ENCODE peak calls at places on chromosomes 6 and 20, in four cellular contexts. One of them, this sample, is unnamed.

GRCh38 chr6:20688710-20689500 is 154.6 kb downstream of the CDKAL1 start:
- DNase-seq in GM12878: peak
- DNase-seq in H1: no peak
- DNase-seq in HepG2: no peak
- DNase-seq in this sample: no peak

GRCh38 chr6:108661982-108662381 is 101.3 kb downstream of the FOXO3 start:
- DNase-seq in GM12878: no peak
- DNase-seq in HepG2: no peak
- DNase-seq in H1: no peak
- DNase-seq in this sample: no peak

GRCh38 chr6:142773859-142774258 is 171.1 kb downstream of the HIVEP2 start:
- DNase-seq in GM12878: no peak
- DNase-seq in H1: no peak
- DNase-seq in HepG2: no peak
- DNase-seq in this sample: no peak

GRCh38 chr20:11719153-11719552 is 198.5 kb upstream of the BTBD3 start:
- DNase-seq in H1: no peak
- DNase-seq in HepG2: no peak
- DNase-seq in GM12878: no peak
- DNase-seq in this sample: no peak

GRCh38 chr6:166540631-166541331 is 45.7 kb downstream of the RAMACL start:
- DNase-seq in HepG2: no peak
- DNase-seq in H1: no peak
- DNase-seq in GM12878: peak
- DNase-seq in this sample: peak

GRCh38 chr6:43368517-43369160 is 808 bp downstream of the ZNF318 start:
- DNase-seq in HepG2: peak
- DNase-seq in H1: peak
- DNase-seq in GM12878: no peak
- DNase-seq in this sample: peak

GRCh38 chr20:50704971-50705370 is 13.6 kb upstream of the RIPOR3 start:
- DNase-seq in HepG2: no peak
- DNase-seq in H1: no peak
- DNase-seq in GM12878: no peak
- DNase-seq in this sample: no peak

GRCh38 chr6:101396552-101397173 is 3.2 kb downstream of the GRIK2 start:
- DNase-seq in GM12878: no peak
- DNase-seq in HepG2: peak
- DNase-seq in H1: peak
- DNase-seq in this sample: peak

GRCh38 chr6:29965873-29966601 is 23.7 kb downstream of the HLA-A start:
- DNase-seq in H1: no peak
- DNase-seq in GM12878: peak
- DNase-seq in HepG2: peak
- DNase-seq in this sample: peak

GRCh38 chr20:5863040-5863811 is 87.1 kb downstream of the TRMT6 start:
- DNase-seq in H1: no peak
- DNase-seq in HepG2: no peak
- DNase-seq in GM12878: no peak
- DNase-seq in this sample: no peak

GRCh38 chr6:56021943-56022342 is 146.6 kb upstream of the BMP5 start:
- DNase-seq in HepG2: no peak
- DNase-seq in GM12878: no peak
- DNase-seq in H1: no peak
- DNase-seq in this sample: no peak

GRCh38 chr20:49450281-49450707 is 32.2 kb downstream of the KCNB1 start:
- DNase-seq in HepG2: no peak
- DNase-seq in GM12878: no peak
- DNase-seq in H1: no peak
- DNase-seq in this sample: no peak

GRCh38 chr6:99092009-99092408 is 144.3 kb upstream of the FBXL4 start:
- DNase-seq in HepG2: no peak
- DNase-seq in H1: no peak
- DNase-seq in GM12878: peak
- DNase-seq in this sample: no peak

GRCh38 chr6:117555882-117556498 is 46.3 kb downstream of the GOPC start:
- DNase-seq in GM12878: no peak
- DNase-seq in HepG2: peak
- DNase-seq in H1: peak
- DNase-seq in this sample: no peak

GRCh38 chr20:8481636-8482035 is 349.6 kb downstream of the PLCB1 start:
- DNase-seq in GM12878: no peak
- DNase-seq in HepG2: no peak
- DNase-seq in H1: no peak
- DNase-seq in this sample: no peak

GRCh38 chr6:97882755-97883154 is 599.7 kb upstream of the MMS22L start:
- DNase-seq in H1: no peak
- DNase-seq in HepG2: no peak
- DNase-seq in GM12878: no peak
- DNase-seq in this sample: no peak

DNA sequence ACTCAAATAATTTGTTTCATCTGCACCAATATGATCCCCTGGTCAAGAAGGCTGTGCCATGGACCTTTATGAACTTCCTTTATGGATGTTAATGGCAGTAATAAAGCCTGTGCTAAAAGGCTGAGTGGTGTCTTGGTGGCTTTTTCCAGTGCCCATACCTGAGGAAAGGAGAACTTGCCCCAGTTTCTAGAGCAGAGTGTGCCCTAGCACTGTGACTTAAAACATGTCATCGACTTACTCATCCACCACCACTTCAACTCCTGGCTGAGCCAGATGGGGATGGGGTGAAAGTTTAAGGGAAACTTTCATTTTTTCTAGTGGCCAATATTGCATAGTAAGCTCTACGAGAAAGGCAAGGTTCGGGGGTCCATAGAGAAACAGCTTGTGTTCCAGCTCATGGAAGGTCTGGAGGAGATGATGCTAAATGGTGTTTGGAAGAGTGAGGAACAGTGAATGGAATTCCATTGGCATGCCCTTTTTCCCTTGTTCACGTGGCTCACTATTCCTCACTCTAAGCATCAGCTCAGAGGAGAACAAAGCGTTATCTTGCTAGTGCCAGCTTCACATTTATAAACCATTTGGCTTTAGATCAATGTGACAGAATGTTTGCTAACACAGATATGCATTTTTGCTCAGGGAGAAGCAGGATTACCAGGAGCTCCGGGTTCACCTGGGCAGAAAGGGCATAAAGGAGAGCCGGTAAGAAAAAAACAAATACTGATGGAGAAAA is 71.2 kb downstream of the COL19A1 start:
- DNase-seq in GM12878: no peak
- DNase-seq in H1: no peak
- DNase-seq in HepG2: no peak
- DNase-seq in this sample: no peak
- TF ChIP-seq GABPA in GM12878: no peak
- TF ChIP-seq GABPA in H1: no peak
- TF ChIP-seq GABPA in HepG2: no peak
- TF ChIP-seq GABPA in this sample: no peak

GRCh38 chr6:24033284-24033683 is 92.7 kb upstream of the NRSN1 start:
- DNase-seq in HepG2: peak
- DNase-seq in GM12878: no peak
- DNase-seq in H1: no peak
- DNase-seq in this sample: no peak
- TF ChIP-seq CEBPB in HepG2: no peak
- TF ChIP-seq CEBPB in GM12878: no peak
- TF ChIP-seq CEBPB in H1: no peak
- TF ChIP-seq CEBPB in this sample: no peak

GRCh38 chr20:61803903-61804804 is 261.5 kb downstream of the TAF4 start:
- DNase-seq in H1: no peak
- DNase-seq in HepG2: no peak
- DNase-seq in GM12878: peak
- DNase-seq in this sample: no peak
- TF ChIP-seq GABPA in H1: no peak
- TF ChIP-seq GABPA in HepG2: no peak
- TF ChIP-seq GABPA in GM12878: no peak
- TF ChIP-seq GABPA in this sample: no peak

DNA sequence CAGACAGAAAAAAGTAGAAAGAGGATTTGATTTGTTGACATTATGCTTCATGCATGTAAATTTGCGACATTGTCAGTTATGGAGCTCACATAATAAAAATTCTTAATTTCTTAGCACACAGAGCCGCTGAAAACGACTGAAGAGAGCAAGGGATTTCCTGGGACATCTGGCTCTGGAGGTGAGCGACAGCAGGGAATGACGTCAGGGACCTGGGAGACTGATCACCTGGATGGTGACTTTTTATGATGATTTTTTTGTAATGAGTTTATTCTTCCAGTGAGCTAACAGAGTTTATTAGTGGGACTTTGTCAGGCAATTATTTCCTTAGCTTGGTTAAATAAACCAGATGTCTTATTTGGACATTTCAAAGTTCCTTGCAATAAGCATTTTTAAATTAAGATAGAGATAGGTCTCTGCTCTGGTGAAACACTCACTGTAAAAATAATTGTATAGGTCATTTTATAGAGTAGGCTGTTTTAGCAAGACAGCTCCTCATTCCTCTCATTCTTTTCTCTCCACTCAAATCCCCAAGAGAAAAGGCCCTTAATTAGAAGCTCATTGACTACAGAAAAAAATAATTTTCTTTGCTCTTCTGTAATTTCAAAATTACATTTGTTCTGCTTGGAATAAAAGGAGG is 19.4 kb downstream of the TMEM200A start:
- DNase-seq in GM12878: no peak
- DNase-seq in H1: no peak
- DNase-seq in HepG2: no peak
- DNase-seq in this sample: no peak
- TF ChIP-seq CEBPB in GM12878: no peak
- TF ChIP-seq CEBPB in H1: no peak
- TF ChIP-seq CEBPB in HepG2: no peak
- TF ChIP-seq CEBPB in this sample: no peak

GRCh38 chr6:1787109-1787466 is 177.4 kb downstream of the FOXC1 start:
- DNase-seq in H1: no peak
- DNase-seq in HepG2: no peak
- DNase-seq in GM12878: no peak
- DNase-seq in this sample: no peak

GRCh38 chr6:1786455-1787108 is 176.9 kb downstream of the FOXC1 start:
- DNase-seq in H1: no peak
- DNase-seq in GM12878: peak
- DNase-seq in HepG2: no peak
- DNase-seq in this sample: no peak

GRCh38 chr6:1790684-1791083 is 181.0 kb downstream of the FOXC1 start:
- DNase-seq in HepG2: no peak
- DNase-seq in H1: no peak
- DNase-seq in GM12878: no peak
- DNase-seq in this sample: no peak

GRCh38 chr6:1789092-1789491 is 179.4 kb downstream of the FOXC1 start:
- DNase-seq in GM12878: no peak
- DNase-seq in HepG2: no peak
- DNase-seq in H1: no peak
- DNase-seq in this sample: peak

GRCh38 chr6:1787894-1788293 is 178.2 kb downstream of the FOXC1 start:
- DNase-seq in GM12878: no peak
- DNase-seq in HepG2: no peak
- DNase-seq in H1: no peak
- DNase-seq in this sample: no peak
- TF ChIP-seq GABPA in GM12878: no peak
- TF ChIP-seq GABPA in HepG2: no peak
- TF ChIP-seq GABPA in H1: no peak
- TF ChIP-seq GABPA in this sample: no peak

GRCh38 chr6:133057352-133057751 is 183.8 kb upstream of the EYA4 start:
- DNase-seq in H1: no peak
- DNase-seq in GM12878: no peak
- DNase-seq in HepG2: no peak
- DNase-seq in this sample: no peak

GRCh38 chr6:133051264-133051663 is 189.9 kb upstream of the EYA4 start:
- DNase-seq in HepG2: no peak
- DNase-seq in GM12878: no peak
- DNase-seq in H1: no peak
- DNase-seq in this sample: no peak

GRCh38 chr6:133055527-133055966 is 185.6 kb upstream of the EYA4 start:
- DNase-seq in H1: peak
- DNase-seq in HepG2: no peak
- DNase-seq in GM12878: no peak
- DNase-seq in this sample: no peak

GRCh38 chr6:133047706-133048105 is 193.5 kb upstream of the EYA4 start:
- DNase-seq in GM12878: no peak
- DNase-seq in HepG2: no peak
- DNase-seq in H1: no peak
- DNase-seq in this sample: no peak

DNA sequence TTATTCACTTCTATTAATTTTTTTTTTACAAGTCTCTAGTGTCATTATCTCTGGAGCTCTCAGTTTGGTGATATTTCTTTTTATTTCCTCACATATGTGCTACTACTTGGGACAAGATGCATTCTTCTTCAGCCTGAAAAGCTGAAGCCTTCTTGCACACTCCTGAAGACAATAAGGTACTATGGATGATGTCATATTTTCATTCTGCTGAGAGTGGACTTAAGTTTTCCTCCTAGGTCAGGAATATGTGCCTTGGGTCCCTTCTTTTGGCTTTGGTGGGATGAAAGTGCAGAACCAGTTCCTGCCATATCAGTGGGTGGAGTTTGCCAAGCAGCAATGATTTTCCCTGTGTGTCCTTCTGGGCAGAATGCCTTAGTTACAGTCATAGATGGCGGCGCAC is 188.7 kb upstream of the EYA4 start:
- DNase-seq in HepG2: no peak
- DNase-seq in GM12878: no peak
- DNase-seq in H1: no peak
- DNase-seq in this sample: no peak
- TF ChIP-seq CEBPB in HepG2: no peak
- TF ChIP-seq CEBPB in GM12878: no peak
- TF ChIP-seq CEBPB in H1: no peak
- TF ChIP-seq CEBPB in this sample: no peak

GRCh38 chr6:25787469-25787868 is 32.9 kb downstream of the SLC17A4 start:
- DNase-seq in GM12878: no peak
- DNase-seq in H1: no peak
- DNase-seq in HepG2: no peak
- DNase-seq in this sample: no peak
- TF ChIP-seq GABPA in GM12878: no peak
- TF ChIP-seq GABPA in H1: no peak
- TF ChIP-seq GABPA in HepG2: no peak
- TF ChIP-seq GABPA in this sample: no peak

GRCh38 chr6:18978330-18979128 is 591.4 kb downstream of the RNF144B start:
- DNase-seq in GM12878: no peak
- DNase-seq in H1: no peak
- DNase-seq in HepG2: peak
- DNase-seq in this sample: no peak

GRCh38 chr6:18976966-18977365 is 589.8 kb downstream of the RNF144B start:
- DNase-seq in HepG2: no peak
- DNase-seq in H1: no peak
- DNase-seq in GM12878: no peak
- DNase-seq in this sample: no peak

DNA sequence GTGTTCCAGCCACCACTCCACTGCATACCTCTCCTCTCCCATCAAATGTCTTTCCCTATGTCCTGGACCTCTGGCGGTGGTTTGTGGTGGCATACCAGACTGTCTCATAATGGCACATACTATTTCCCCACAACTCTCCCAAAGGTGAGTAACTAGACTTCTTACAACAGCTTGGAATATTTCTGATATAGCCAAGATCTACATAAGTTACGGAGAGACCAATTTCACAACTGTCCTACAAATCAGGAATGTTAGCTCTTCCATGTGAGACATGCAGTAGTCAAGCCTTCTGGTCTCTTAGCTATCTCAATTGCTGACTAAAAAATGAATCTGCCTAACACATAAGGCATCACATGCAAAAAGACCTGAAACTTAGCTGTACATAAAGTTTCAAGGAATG is 588.9 kb downstream of the RNF144B start:
- DNase-seq in H1: no peak
- DNase-seq in HepG2: no peak
- DNase-seq in GM12878: no peak
- DNase-seq in this sample: no peak
- TF ChIP-seq CEBPB in H1: no peak
- TF ChIP-seq CEBPB in HepG2: no peak
- TF ChIP-seq CEBPB in GM12878: no peak
- TF ChIP-seq CEBPB in this sample: no peak